ENCODE peak calls at places on chromosome 17, in seven cellular contexts. I, F, D, P, E, S and L are unnamed samples.

GRCh38 chr17:37648555-37648954 is 5.3 kb upstream of the DDX52 start:
- DNase-seq in I (no peak), S (no peak), E (no peak), D (no peak), F (no peak), P (peak; percentile 87), L (no peak)

GRCh38 chr17:57038486-57038885 is 46.6 kb upstream of the AKAP1 start:
- DNase-seq in D (no peak), E (no peak), I (no peak), S (no peak), P (no peak), F (no peak), L (no peak)

GRCh38 chr17:14048169-14048568 is 21.1 kb upstream of the COX10 start:
- DNase-seq in D (peak; percentile 21), I (no peak), F (no peak), E (peak; percentile 31), S (no peak), P (no peak), L (no peak)

GRCh38 chr17:44400226-44400847 is 10.9 kb upstream of the ITGA2B start:
- DNase-seq in D (no peak), S (no peak), P (peak; percentile 45), E (peak; percentile 18), I (no peak), F (no peak), L (no peak)

GRCh38 chr17:55458287-55458900 is 36.8 kb upstream of the MMD start:
- DNase-seq in D (no peak), I (no peak), P (no peak), E (no peak), F (no peak), S (no peak), L (no peak)

GRCh38 chr17:20073056-20073979 is 64.2 kb downstream of the SPECC1 start:
- DNase-seq in D (no peak), P (peak; percentile 46), I (peak; percentile 89), S (no peak), E (no peak), F (no peak), L (peak; percentile 60)

GRCh38 chr17:17155568-17155967 is 50.6 kb downstream of the PLD6 start:
- DNase-seq in E (no peak), D (no peak), F (no peak), S (peak; percentile 15), P (no peak), I (no peak), L (no peak)

GRCh38 chr17:45320349-45320930 is 3.6 kb upstream of the MAP3K14 start:
- DNase-seq in D (no peak), F (no peak), S (peak; percentile 91), I (no peak), E (no peak), P (no peak), L (peak; percentile 93)

GRCh38 chr17:76353599-76354316 is at the start of gene PRPSAP1:
- DNase-seq in E (peak; percentile 96), S (peak; percentile 90), D (peak; percentile 90), P (peak; percentile 93), I (peak; percentile 94), F (peak; percentile 69), L (peak; percentile 96)

GRCh38 chr17:59332890-59333377 is 1.5 kb downstream of the YPEL2 start:
- DNase-seq in P (peak; percentile 54), S (no peak), F (no peak), D (no peak), I (no peak), E (no peak), L (no peak)

GRCh38 chr17:83012873-83013778 is 66.3 kb upstream of the METRNL start:
- DNase-seq in D (no peak), F (no peak), E (no peak), P (peak; percentile 28), I (no peak), S (no peak), L (peak; percentile 45)

GRCh38 chr17:4968916-4969550 is 1.4 kb upstream of the SPAG7 start:
- DNase-seq in E (peak; percentile 60), S (peak; percentile 78), I (no peak), F (no peak), P (peak; percentile 91), D (no peak), L (peak; percentile 90)

GRCh38 chr17:17179371-17179827 is 26.7 kb downstream of the PLD6 start:
- DNase-seq in D (no peak), E (no peak), F (no peak), P (no peak), I (no peak), S (no peak), L (no peak)

GRCh38 chr17:802481-802880 is 20.3 kb downstream of the MRM3 start:
- DNase-seq in F (no peak), P (no peak), D (no peak), I (no peak), S (no peak), E (no peak), L (no peak)

GRCh38 chr17:6413073-6413472 is 21.8 kb downstream of the AIPL1 start:
- DNase-seq in D (peak; percentile 42), P (peak; percentile 47), I (no peak), E (peak; percentile 66), S (no peak), F (no peak), L (no peak)

GRCh38 chr17:14301761-14302401 is 1.0 kb downstream of the HS3ST3B1 start:
- DNase-seq in I (no peak), S (no peak), E (peak; percentile 48), D (peak; percentile 51), F (peak; percentile 42), P (peak; percentile 61), L (peak; percentile 66)

GRCh38 chr17:18278867-18279266 is 18.4 kb downstream of the MIEF2 start:
- DNase-seq in P (peak; percentile 60), E (no peak), I (no peak), D (no peak), F (no peak), S (no peak), L (no peak)

GRCh38 chr17:7133424-7133823 is 18.8 kb upstream of the ASGR2 start:
- DNase-seq in P (no peak), S (no peak), D (peak; percentile 56), E (peak; percentile 79), F (peak; percentile 35), I (no peak), L (peak; percentile 87)

GRCh38 chr17:77914440-77915254 is 43.9 kb upstream of the TNRC6C start:
- DNase-seq in D (no peak), S (no peak), E (peak; percentile 13), F (no peak), P (no peak), I (no peak), L (no peak)

GRCh38 chr17:34257299-34257985 is 2.4 kb downstream of the CCL2 start:
- DNase-seq in S (no peak), F (no peak), P (peak; percentile 73), D (no peak), I (no peak), E (no peak), L (no peak)

GRCh38 chr17:2853722-2854580 is 57.7 kb downstream of the RAP1GAP2 start:
- DNase-seq in P (no peak), D (no peak), E (peak; percentile 70), F (no peak), S (peak; percentile 31), I (no peak), L (peak; percentile 84)

GRCh38 chr17:59353936-59354755 is 22.7 kb downstream of the YPEL2 start:
- DNase-seq in S (no peak), E (no peak), F (no peak), D (no peak), P (no peak), I (no peak), L (no peak)

GRCh38 chr17:55177159-55177913 is 87.4 kb upstream of the HLF start:
- DNase-seq in S (no peak), D (no peak), P (peak; percentile 27), I (no peak), E (peak; percentile 37), F (no peak), L (no peak)

GRCh38 chr17:76146053-76146875 is 5.2 kb upstream of the FOXJ1 start:
- DNase-seq in D (no peak), F (no peak), S (no peak), I (peak; percentile 61), P (no peak), E (no peak), L (peak; percentile 46)